ENCODE peak calls at places on chromosomes 1 and 21, in four cellular contexts. A is globus pallidus, T is T-helper 9 cell, W is stomach. F is an unnamed sample.

GRCh38 chr1:61051455-61052392 is 30.6 kb upstream of the NFIA start:
- DNase-seq in A (no peak), T (no peak), W (no peak), F (peak; percentile 53)

GRCh38 chr1:232435746-232436145 is 194.2 kb downstream of the SIPA1L2 start:
- DNase-seq in A (no peak), T (no peak), W (no peak), F (peak; percentile 48)

GRCh38 chr21:43270800-43271261 is 102.0 kb downstream of the CRYAA start:
- DNase-seq in A (no peak), T (no peak), W (no peak), F (no peak)

GRCh38 chr1:91564888-91565700 is 64.4 kb downstream of the CDC7 start:
- DNase-seq in A (peak; percentile 40), T (no peak), W (no peak), F (no peak)

GRCh38 chr21:26432410-26432809 is 140.7 kb downstream of the CYYR1 start:
- DNase-seq in A (no peak), T (no peak), W (no peak), F (no peak)

GRCh38 chr1:218344814-218345672 is at the start of gene TGFB2:
- DNase-seq in A (peak; percentile 56), T (no peak), W (no peak), F (peak; percentile 42)

GRCh38 chr1:11920239-11920903 is 5.9 kb downstream of the KIAA2013 start:
- DNase-seq in A (no peak), T (no peak), W (peak; percentile 52), F (peak; percentile 79)

GRCh38 chr1:41465741-41466140 is 18.7 kb downstream of the EDN2 start:
- DNase-seq in A (no peak), T (no peak), W (no peak), F (no peak)

GRCh38 chr1:109133815-109134214 is 19.9 kb downstream of the ELAPOR1 start:
- DNase-seq in A (no peak), T (no peak), W (peak; percentile 58), F (peak; percentile 79)